ENCODE peak calls at places on chromosome 18, in six cellular contexts. N, C, H, K, L and Y are unnamed samples.
A peak's percentile ranks its signal among the peaks of the same experiment; 100 is the strongest.

GRCh38 chr18:42446195-42446594 is 491.2 kb downstream of the PIK3C3 start:
- DNase-seq in K (no peak), N (no peak), H (peak; percentile 60), L (no peak), C (no peak), Y (no peak)

GRCh38 chr18:63511285-63511684 is 30.9 kb upstream of the SERPINB12 start:
- DNase-seq in L (no peak), H (peak; percentile 63), K (peak; percentile 89), C (peak; percentile 55), N (no peak), Y (no peak)

GRCh38 chr18:13564579-13564978 is 161.8 kb downstream of the FAM210A start:
- DNase-seq in C (no peak), N (peak; percentile 17), H (no peak), L (no peak), K (no peak), Y (no peak)

GRCh38 chr18:69432847-69433246 is 32.2 kb downstream of the DOK6 start:
- DNase-seq in K (no peak), L (no peak), N (no peak), H (no peak), C (no peak), Y (no peak)

GRCh38 chr18:59139291-59139614 is 431 bp upstream of the SEC11C start:
- DNase-seq in C (peak; percentile 94), L (peak; percentile 92), N (peak; percentile 93), K (peak; percentile 97), H (peak; percentile 87), Y (peak; percentile 87)

GRCh38 chr18:78406743-78407455 is 572.7 kb upstream of the SALL3 start:
- DNase-seq in L (no peak), H (no peak), K (no peak), C (peak; percentile 39), N (no peak), Y (no peak)

GRCh38 chr18:50630895-50631294 is 71.0 kb downstream of the MAPK4 start:
- DNase-seq in L (no peak), C (no peak), K (no peak), N (no peak), H (no peak), Y (no peak)

GRCh38 chr18:29838556-29838955 is 1204.0 kb downstream of the DSC3 start:
- DNase-seq in H (no peak), C (peak; percentile 22), K (no peak), N (no peak), L (no peak), Y (no peak)

GRCh38 chr18:40957533-40958070 is 997.4 kb upstream of the PIK3C3 start:
- DNase-seq in C (no peak), K (no peak), H (no peak), L (no peak), N (no peak), Y (no peak)

GRCh38 chr18:78192044-78192443 is 787.6 kb upstream of the SALL3 start:
- DNase-seq in H (no peak), C (peak; percentile 58), N (no peak), K (peak; percentile 80), L (no peak), Y (no peak)

DNA sequence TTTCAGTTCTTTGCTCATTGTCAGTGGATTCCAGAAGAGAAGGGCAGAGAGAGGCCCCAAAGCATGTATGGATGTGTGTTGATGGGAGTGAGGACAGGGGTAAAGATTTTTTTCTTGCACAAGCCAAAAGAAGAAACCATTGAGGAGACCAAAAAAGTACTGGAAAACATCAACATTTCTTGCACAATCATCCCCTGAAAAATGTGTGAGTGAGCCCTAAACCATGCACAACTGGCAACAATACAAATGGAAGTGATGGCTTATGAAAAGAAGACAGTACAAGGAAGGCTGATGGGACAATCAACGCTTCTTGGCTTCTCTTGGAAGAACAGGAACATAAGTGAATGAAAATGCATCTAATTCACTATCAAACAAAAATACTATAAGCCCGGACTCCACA is 5.6 kb upstream of the SMAD7 start:
- DNase-seq in C (no peak), H (peak; percentile 93), N (no peak), K (no peak), L (no peak), Y (no peak)
- H3K4me3 ChIP-seq in C (no peak overlapping the region), H (no peak overlapping the region), N (no peak overlapping the region), K (no peak overlapping the region), L (no peak overlapping the region), Y (no peak overlapping the region)

GRCh38 chr18:31677592-31677991 is 6.8 kb downstream of the B4GALT6 start:
- DNase-seq in L (no peak), K (no peak), C (no peak), N (no peak), H (no peak), Y (no peak)
- H3K27ac ChIP-seq in L (peak overlapping the region; percentile 75), K (no peak overlapping the region), C (no peak overlapping the region), N (no peak overlapping the region), H (peak overlapping the region; percentile 14), Y (no peak overlapping the region)

GRCh38 chr18:2644535-2644934 is 11.0 kb upstream of the SMCHD1 start:
- DNase-seq in L (no peak), H (no peak), K (no peak), C (no peak), N (no peak), Y (no peak)

GRCh38 chr18:2641638-2642037 is 13.9 kb upstream of the SMCHD1 start:
- DNase-seq in L (no peak), K (no peak), H (peak; percentile 50), N (no peak), C (no peak), Y (no peak)

GRCh38 chr18:2642771-2643170 is 12.8 kb upstream of the SMCHD1 start:
- DNase-seq in H (no peak), L (no peak), C (no peak), K (no peak), N (no peak), Y (no peak)
- H3K4me1 ChIP-seq in H (no peaks in the 10 kb centered on the region), L (no peaks in the 10 kb centered on the region), C (no peaks in the 10 kb centered on the region), K (no peaks in the 10 kb centered on the region), N (peaks cover 66% of the 10 kb centered on the region), Y (no peaks in the 10 kb centered on the region)

DNA sequence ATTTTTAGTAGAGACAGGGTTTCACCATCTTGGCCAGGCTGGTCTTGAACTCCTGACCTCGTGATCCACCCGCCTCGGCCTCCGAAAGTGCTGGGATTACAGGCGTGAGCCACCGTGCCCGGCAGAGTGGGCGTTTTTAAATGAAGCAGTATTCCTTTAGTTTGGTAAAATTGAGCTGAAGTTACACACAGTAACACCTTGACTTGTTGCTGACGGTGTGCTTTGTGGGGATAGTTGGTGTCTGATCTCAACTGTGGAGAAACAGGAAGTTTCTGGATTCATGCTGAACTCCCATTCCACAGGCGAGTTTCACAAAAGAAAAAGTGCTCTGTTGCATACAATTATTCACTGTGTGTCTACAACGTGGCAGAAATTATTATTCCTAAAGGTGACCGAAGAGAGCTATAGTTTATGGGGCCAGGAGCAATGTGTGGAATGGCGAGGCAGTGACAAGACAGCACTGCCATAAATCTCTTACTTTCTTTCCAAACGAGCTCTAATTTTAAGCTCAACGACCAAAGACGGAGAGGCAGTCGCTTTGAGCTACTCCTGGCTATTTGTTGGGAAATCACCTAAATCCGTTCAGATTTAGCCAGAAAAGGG is 480 bp upstream of the CABYR start:
- DNase-seq in L (no peak), C (no peak), K (no peak), H (peak; percentile 21), N (no peak), Y (no peak)
- H3K4me3 ChIP-seq in L (peak overlapping the region; percentile 60), C (peak overlapping the region; percentile 39), K (peak overlapping the region; percentile 76), H (peak overlapping the region; percentile 33), N (peak overlapping the region; percentile 54), Y (peak overlapping the region; percentile 57)

DNA sequence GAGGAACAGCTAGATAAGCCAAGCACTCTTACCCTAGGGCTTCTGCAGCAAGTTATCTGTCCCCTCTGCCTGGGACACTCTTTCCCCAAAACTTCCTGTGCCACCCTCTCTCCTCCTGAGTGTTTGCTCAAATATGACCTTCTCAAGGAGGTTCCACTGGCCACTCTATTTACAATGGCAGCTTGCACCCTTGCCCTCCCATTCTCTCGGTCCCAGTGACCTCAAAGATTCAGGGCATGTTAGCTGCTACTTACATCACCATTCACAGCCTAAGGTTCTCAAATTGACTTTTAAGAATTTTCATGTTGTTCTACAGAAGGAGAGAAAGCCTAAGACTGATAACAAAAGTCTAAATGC is 9.5 kb downstream of the ATP8B1 start:
- DNase-seq in L (no peak), K (peak; percentile 37), H (no peak), C (no peak), N (no peak), Y (no peak)
- H3K27ac ChIP-seq in L (peak overlapping the region; percentile 66), K (no peak overlapping the region), H (no peak overlapping the region), C (no peak overlapping the region), N (no peak overlapping the region), Y (peak overlapping the region; percentile 67)

GRCh38 chr18:3593904-3594759 is 144.2 kb downstream of the TGIF1 start:
- DNase-seq in N (peak; percentile 88), K (peak; percentile 96), L (peak; percentile 84), C (peak; percentile 92), H (peak; percentile 99), Y (peak; percentile 95)
- H3K4me1 ChIP-seq in N (peaks cover 41% of the 10 kb centered on the region), K (peaks cover 11% of the 10 kb centered on the region), L (peaks cover 32% of the 10 kb centered on the region), C (peaks cover 41% of the 10 kb centered on the region), H (peaks cover 43% of the 10 kb centered on the region), Y (peaks cover 46% of the 10 kb centered on the region)

GRCh38 chr18:61892683-61893303 is at the start of gene RNF152:
- DNase-seq in K (peak; percentile 90), L (peak; percentile 55), N (peak; percentile 25), H (peak; percentile 30), C (peak; percentile 61), Y (no peak)

GRCh38 chr18:61891271-61891670 is 1.5 kb downstream of the RNF152 start:
- DNase-seq in C (no peak), H (no peak), K (no peak), N (no peak), L (no peak), Y (no peak)

GRCh38 chr18:61890344-61890743 is 2.5 kb downstream of the RNF152 start:
- DNase-seq in C (no peak), N (no peak), L (no peak), H (no peak), K (no peak), Y (no peak)

GRCh38 chr18:61893304-61893970 is 630 bp upstream of the RNF152 start:
- DNase-seq in L (peak; percentile 58), H (peak; percentile 47), K (peak; percentile 83), C (peak; percentile 85), N (peak; percentile 16), Y (no peak)

DNA sequence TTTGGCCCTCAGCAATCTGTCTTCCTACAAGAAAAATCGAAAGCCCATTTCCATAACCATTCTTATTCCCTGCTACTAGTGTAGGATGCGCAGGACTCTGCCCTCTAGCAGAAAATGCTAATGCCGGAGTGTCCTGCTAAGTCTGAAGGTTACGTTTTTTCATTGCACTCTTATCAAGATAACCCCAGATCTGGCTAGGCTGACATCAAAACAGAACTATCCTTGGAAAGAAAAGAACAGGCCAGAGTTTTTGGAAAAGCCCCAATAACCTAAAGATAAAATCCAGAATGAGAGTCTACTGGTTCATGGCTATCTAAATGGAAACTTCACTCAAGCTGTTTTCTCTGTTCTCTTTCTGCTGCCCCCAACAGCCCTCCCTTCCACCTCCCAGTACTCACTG is 933 bp downstream of the RNF152 start:
- DNase-seq in N (no peak), C (peak; percentile 11), K (no peak), L (no peak), H (no peak), Y (no peak)
- H3K4me3 ChIP-seq in N (no peak overlapping the region), C (no peak overlapping the region), K (peak overlapping the region; percentile 91), L (peak overlapping the region; percentile 83), H (peak overlapping the region; percentile 98), Y (peak overlapping the region; percentile 5)